ENCODE peak calls at places on chromosomes 5 and 9, in six cellular contexts. V, N, Z, P, H and A are unnamed samples.

GRCh38 chr9:114448706-114449105 is 56.6 kb downstream of the WHRN start:
- DNase-seq in V (no peak), N (no peak), Z (no peak), P (no peak), H (no peak), A (no peak)

GRCh38 chr5:152456815-152457443 is 51.9 kb upstream of the NMUR2 start:
- DNase-seq in V (no peak), N (no peak), Z (no peak), P (peak; percentile 6), H (no peak), A (no peak)

GRCh38 chr5:135174315-135175096 is 140.5 kb upstream of the PITX1 start:
- DNase-seq in V (no peak), N (no peak), Z (no peak), P (no peak), H (no peak), A (no peak)

GRCh38 chr5:60092671-60093422 is 199.3 kb upstream of the PDE4D start:
- DNase-seq in V (no peak), N (no peak), Z (no peak), P (no peak), H (peak; percentile 7), A (no peak)

GRCh38 chr5:36058776-36059175 is 7.9 kb downstream of the UGT3A2 start:
- DNase-seq in V (no peak), N (no peak), Z (no peak), P (no peak), H (no peak), A (no peak)

GRCh38 chr5:60583598-60583997 is 116.4 kb downstream of the DEPDC1B start:
- DNase-seq in V (no peak), N (no peak), Z (no peak), P (no peak), H (no peak), A (no peak)

GRCh38 chr5:65100846-65101678 is 332.3 kb downstream of the CWC27 start:
- DNase-seq in V (peak; percentile 52), N (peak; percentile 49), Z (peak; percentile 42), P (no peak), H (peak; percentile 71), A (peak; percentile 86)

GRCh38 chr5:134003957-134004625 is 684 bp downstream of the VDAC1 start:
- DNase-seq in V (peak; percentile 66), N (peak; percentile 61), Z (no peak), P (peak; percentile 78), H (peak; percentile 48), A (peak; percentile 85)

GRCh38 chr9:114098660-114099522 is at the start of gene KIF12:
- DNase-seq in V (peak; percentile 84), N (peak; percentile 83), Z (no peak), P (no peak), H (peak; percentile 82), A (no peak)

GRCh38 chr5:116574682-116575634 is at the start of gene SEMA6A:
- DNase-seq in V (peak; percentile 94), N (peak; percentile 90), Z (peak; percentile 65), P (peak; percentile 92), H (peak; percentile 99), A (peak; percentile 95)

GRCh38 chr5:2740849-2741555 is 10.5 kb downstream of the IRX2 start:
- DNase-seq in V (no peak), N (no peak), Z (no peak), P (no peak), H (no peak), A (peak; percentile 73)

GRCh38 chr9:94805585-94805984 is 79.1 kb downstream of the AOPEP start:
- DNase-seq in V (no peak), N (no peak), Z (no peak), P (no peak), H (peak; percentile 75), A (no peak)

GRCh38 chr9:15403155-15403554 is 19.5 kb upstream of the SNAPC3 start:
- DNase-seq in V (no peak), N (no peak), Z (no peak), P (no peak), H (no peak), A (no peak)
- TF ChIP-seq CTCF in V (no peak), N (no peak), Z (no peak), P (peak; percentile 45), H (no peak), A (peak; percentile 26)

GRCh38 chr5:38433160-38433861 is 123.1 kb downstream of the LIFR start:
- DNase-seq in V (no peak), N (no peak), Z (no peak), P (no peak), H (no peak), A (peak; percentile 88)
- TF ChIP-seq CTCF in V (no peak), N (no peak), Z (no peak), P (no peak), H (no peak), A (no peak)

GRCh38 chr5:66724740-66725139 is 128.5 kb downstream of the MAST4 start:
- DNase-seq in V (no peak), N (no peak), Z (no peak), P (no peak), H (no peak), A (no peak)
- TF ChIP-seq CTCF in V (peak; percentile 9), N (no peak), Z (no peak), P (peak; percentile 31), H (no peak), A (peak; percentile 45)

DNA sequence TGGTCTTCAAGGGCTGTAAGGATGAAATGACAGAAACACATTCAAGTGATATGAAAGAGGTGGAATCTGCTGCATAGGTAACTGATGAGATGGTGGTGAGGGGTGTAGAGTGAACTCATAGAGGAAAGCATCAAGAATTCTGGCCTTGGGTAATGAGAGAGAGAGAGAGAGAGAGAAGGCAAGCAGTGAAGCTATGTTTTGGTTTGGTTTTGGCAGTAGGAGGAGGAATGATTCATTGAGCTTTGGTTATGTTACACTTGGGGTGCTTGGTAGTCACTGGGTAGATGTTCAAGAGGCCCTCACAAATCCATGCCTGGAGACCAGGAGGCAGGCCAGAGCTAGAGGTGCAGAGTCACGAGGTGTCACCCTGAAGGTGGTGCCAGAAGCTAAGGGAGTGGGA is 89.5 kb downstream of the EGFLAM start:
- DNase-seq in V (no peak), N (no peak), Z (no peak), P (no peak), H (no peak), A (no peak)
- TF ChIP-seq CTCF in V (no peak), N (no peak), Z (no peak), P (no peak), H (no peak), A (no peak)

GRCh38 chr9:122498883-122499288 is 11.7 kb upstream of the OR1J2 start:
- DNase-seq in V (no peak), N (no peak), Z (no peak), P (peak; percentile 4), H (peak; percentile 3), A (no peak)
- TF ChIP-seq CTCF in V (peak; percentile 46), N (no peak), Z (peak; percentile 56), P (peak; percentile 84), H (no peak), A (peak; percentile 63)